ENCODE peak calls at places on chromosome 4, in ten cellular contexts. L is fibroblast of mammary gland; J is NT2/D1; P is epithelial cell of esophagus; Q is CD8-positive, alpha-beta memory T cell; H is heart right ventricle; F is fibroblast of lung; K is Caco-2; U is astrocyte of the spinal cord; W is choroid plexus epithelial cell. Z is an unnamed sample.

GRCh38 chr4:104491826-104492771 is 2.6 kb downstream of the CXXC4 start:
- DNase-seq in W (no peak), Q (no peak), K (no peak), U (peak; percentile 43), H (no peak), P (peak; percentile 54), F (peak; percentile 8), L (no peak), J (no peak), Z (no peak)

GRCh38 chr4:8541981-8542715 is 38.0 kb upstream of the GPR78 start:
- DNase-seq in Q (no peak), W (no peak), H (no peak), U (no peak), L (no peak), F (no peak), P (no peak), J (no peak), K (no peak), Z (no peak)

GRCh38 chr4:73453701-73454005 is 17.6 kb downstream of the AFP start:
- DNase-seq in Q (no peak), L (no peak), U (no peak), K (no peak), P (no peak), F (no peak), W (no peak), J (no peak), H (no peak), Z (no peak)

GRCh38 chr4:152044341-152044740 is 283.5 kb upstream of the GATB start:
- DNase-seq in W (no peak), Q (no peak), P (no peak), K (no peak), H (no peak), U (no peak), L (no peak), J (no peak), F (no peak), Z (no peak)

GRCh38 chr4:177769155-177769554 is 326.9 kb upstream of the AGA start:
- DNase-seq in Q (no peak), H (no peak), F (no peak), P (peak; percentile 8), L (no peak), W (no peak), J (no peak), U (no peak), K (no peak), Z (no peak)

GRCh38 chr4:109730294-109731051 is 603 bp upstream of the PLA2G12A start:
- DNase-seq in P (peak; percentile 48), L (peak; percentile 46), Q (no peak), W (peak; percentile 59), J (peak; percentile 16), H (peak; percentile 47), F (peak; percentile 58), U (peak; percentile 67), K (peak; percentile 52), Z (peak; percentile 37)

GRCh38 chr4:142656178-142656577 is 189.9 kb downstream of the INPP4B start:
- DNase-seq in K (no peak), P (peak; percentile 20), U (peak; percentile 37), F (peak; percentile 30), L (peak; percentile 15), Q (no peak), H (no peak), J (no peak), W (peak; percentile 23), Z (no peak)

GRCh38 chr4:163063891-163064290 is 102.8 kb downstream of the NAF1 start:
- DNase-seq in U (no peak), H (no peak), Q (no peak), F (no peak), P (peak; percentile 27), J (no peak), L (peak; percentile 26), W (peak; percentile 60), K (no peak), Z (peak; percentile 49)

GRCh38 chr4:7907142-7907541 is 32.5 kb downstream of the AFAP1 start:
- DNase-seq in P (no peak), J (no peak), K (no peak), W (no peak), H (no peak), Q (no peak), U (no peak), L (peak; percentile 55), F (no peak), Z (no peak)

GRCh38 chr4:8346838-8347605 is 77.5 kb downstream of the HTRA3 start:
- DNase-seq in K (peak; percentile 12), U (no peak), L (no peak), Q (no peak), H (peak; percentile 45), F (no peak), W (no peak), P (no peak), J (no peak), Z (no peak)

GRCh38 chr4:182585321-182585720 is 331.9 kb downstream of the DCTD start:
- DNase-seq in W (no peak), U (no peak), H (no peak), L (no peak), K (no peak), P (no peak), J (peak; percentile 46), Q (no peak), F (no peak), Z (no peak)

GRCh38 chr4:24999392-25000104 is 31.2 kb downstream of the LGI2 start:
- DNase-seq in K (no peak), Q (no peak), U (no peak), J (no peak), W (no peak), L (no peak), H (no peak), P (no peak), F (no peak), Z (no peak)

GRCh38 chr4:24794916-24795665 is at the start of gene SOD3:
- DNase-seq in K (peak; percentile 63), F (peak; percentile 82), P (peak; percentile 16), L (peak; percentile 90), Q (no peak), J (peak; percentile 67), W (peak; percentile 92), H (peak; percentile 80), U (peak; percentile 79), Z (peak; percentile 66)

GRCh38 chr4:110641218-110641617 is 18.3 kb upstream of the PITX2 start:
- DNase-seq in P (no peak), Q (no peak), F (no peak), J (no peak), K (no peak), U (no peak), W (no peak), H (no peak), L (no peak), Z (no peak)

GRCh38 chr4:174213734-174214101 is 69.7 kb downstream of the FBXO8 start:
- DNase-seq in K (no peak), Q (no peak), J (no peak), F (no peak), L (no peak), U (no peak), W (no peak), H (no peak), P (no peak), Z (no peak)
- H3K4me3 ChIP-seq in K (no peak overlapping the region), Q (peak overlapping the region; percentile 16), J (no peak overlapping the region), F (no peak overlapping the region), L (peak overlapping the region; percentile 33), U (no peak overlapping the region), W (no peak overlapping the region), H (peak overlapping the region; percentile 26), P (no peak overlapping the region), Z (peak overlapping the region; percentile 31)

GRCh38 chr4:20984011-20984836 is 284.0 kb downstream of the PACRGL start:
- DNase-seq in Q (peak; percentile 0), K (no peak), H (no peak), F (no peak), P (no peak), U (peak; percentile 3), L (no peak), W (peak; percentile 15), J (no peak), Z (no peak)
- H3K4me3 ChIP-seq in Q (no peak overlapping the region), K (no peak overlapping the region), H (no peak overlapping the region), F (no peak overlapping the region), P (no peak overlapping the region), U (no peak overlapping the region), L (no peak overlapping the region), W (no peak overlapping the region), J (peak overlapping the region; percentile 36), Z (peak overlapping the region; percentile 37)

GRCh38 chr4:106314960-106315359 is 1.0 kb downstream of the TBCK start:
- DNase-seq in J (no peak), W (no peak), U (no peak), P (no peak), L (no peak), H (no peak), K (no peak), F (no peak), Q (no peak), Z (no peak)
- H3K4me3 ChIP-seq in J (peak overlapping the region; percentile 87), W (peak overlapping the region; percentile 92), U (peak overlapping the region; percentile 79), P (peak overlapping the region; percentile 69), L (peak overlapping the region; percentile 84), H (peak overlapping the region; percentile 88), K (peak overlapping the region; percentile 75), F (peak overlapping the region; percentile 98), Q (peak overlapping the region; percentile 91), Z (peak overlapping the region; percentile 98)

GRCh38 chr4:17059192-17059634 is 160.8 kb upstream of the LDB2 start:
- DNase-seq in J (no peak), P (no peak), Q (no peak), K (no peak), L (peak; percentile 91), H (peak; percentile 36), U (peak; percentile 36), W (peak; percentile 36), F (peak; percentile 67), Z (no peak)
- H3K4me3 ChIP-seq in J (no peak overlapping the region), P (no peak overlapping the region), Q (no peak overlapping the region), K (no peak overlapping the region), L (no peak overlapping the region), H (no peak overlapping the region), U (no peak overlapping the region), W (no peak overlapping the region), F (no peak overlapping the region), Z (no peak overlapping the region)

DNA sequence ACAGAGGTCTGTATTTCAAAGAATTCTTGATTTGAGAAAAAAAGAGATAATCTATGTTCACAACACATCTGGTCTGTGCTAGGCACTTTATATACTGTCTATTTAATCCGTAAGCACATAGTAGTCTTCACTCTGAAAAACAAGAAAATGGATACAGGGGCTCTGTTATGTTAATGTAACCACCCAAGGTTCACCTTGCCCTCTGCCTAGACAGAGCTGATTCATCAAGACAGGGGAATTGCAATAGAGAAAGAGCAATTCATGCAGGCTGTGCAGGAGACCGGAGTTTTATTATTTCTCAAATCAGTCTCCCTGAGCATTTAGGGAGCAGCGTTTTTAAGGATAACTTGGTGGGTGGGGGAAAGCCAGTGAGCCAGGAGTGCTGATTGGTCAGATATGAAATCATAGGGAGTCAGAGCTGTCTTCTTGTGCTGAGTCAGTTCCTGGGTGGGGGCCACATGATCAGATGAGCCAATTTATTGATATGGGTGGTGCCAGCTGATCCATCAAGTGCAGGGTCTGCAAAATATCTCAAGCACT is 92.8 kb upstream of the TNIP3 start:
- DNase-seq in F (no peak), P (no peak), J (no peak), L (peak; percentile 11), W (peak; percentile 55), H (no peak), K (no peak), U (no peak), Q (no peak), Z (no peak)
- H3K4me3 ChIP-seq in F (no peak overlapping the region), P (no peak overlapping the region), J (no peak overlapping the region), L (no peak overlapping the region), W (no peak overlapping the region), H (no peak overlapping the region), K (no peak overlapping the region), U (no peak overlapping the region), Q (no peak overlapping the region), Z (no peak overlapping the region)

DNA sequence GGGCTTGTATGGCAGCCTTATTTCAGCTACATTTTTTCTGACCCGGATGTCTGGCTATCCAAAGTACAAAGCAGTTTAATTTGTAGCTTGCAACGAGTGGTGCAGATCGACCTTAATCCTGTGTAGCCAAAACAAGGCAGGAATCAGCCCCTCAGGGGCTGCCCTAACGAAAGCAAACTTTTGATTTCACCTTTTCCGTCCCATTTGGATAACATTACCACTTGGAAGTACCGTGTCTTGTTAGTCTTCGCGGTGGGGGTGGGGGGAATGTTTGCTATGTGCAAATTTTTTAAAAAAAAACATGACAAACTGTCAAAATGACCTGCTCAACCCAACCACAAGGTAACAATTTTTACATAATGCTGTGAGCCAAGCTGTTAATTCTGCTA is 766 bp upstream of the DNAJB14 start:
- DNase-seq in H (no peak), U (no peak), Q (no peak), K (no peak), W (peak; percentile 33), P (no peak), J (no peak), L (no peak), F (no peak), Z (no peak)
- H3K4me3 ChIP-seq in H (peak overlapping the region; percentile 93), U (peak overlapping the region; percentile 72), Q (peak overlapping the region; percentile 68), K (peak overlapping the region; percentile 84), W (peak overlapping the region; percentile 81), P (peak overlapping the region; percentile 83), J (peak overlapping the region; percentile 76), L (peak overlapping the region; percentile 53), F (peak overlapping the region; percentile 84), Z (peak overlapping the region; percentile 79)